ENCODE peak calls at places on chromosomes 2 and 18, in nine cellular contexts. B is body of pancreas; Z is heart right ventricle; N is tibial artery; R is aorta; C is H1; X is naive thymus-derived CD4-positive, alpha-beta T cell; E is hepatocyte; H is IMR-90. S is an unnamed sample.

GRCh38 chr2:177161741-177162440 is 50.7 kb upstream of the HNRNPA3 start:
- DNase-seq in B (peak; percentile 40), Z (no peak), N (no peak), R (no peak), C (no peak), X (peak; percentile 28), E (peak; percentile 57), H (peak; percentile 41), S (no peak)

GRCh38 chr2:120958623-120959366 is 223.1 kb downstream of the GLI2 start:
- DNase-seq in B (no peak), Z (no peak), N (no peak), R (no peak), C (peak; percentile 17), X (no peak), E (peak; percentile 34), H (no peak), S (no peak)

GRCh38 chr2:168670478-168670877 is 132.0 kb upstream of the NOSTRIN start:
- DNase-seq in B (no peak), Z (no peak), N (no peak), R (no peak), C (no peak), X (no peak), E (no peak), H (no peak), S (no peak)

GRCh38 chr2:43021791-43022500 is 204.5 kb downstream of the ZFP36L2 start:
- DNase-seq in B (peak; percentile 72), Z (no peak), N (no peak), R (no peak), C (peak; percentile 58), X (no peak), E (peak; percentile 69), H (no peak), S (no peak)

GRCh38 chr2:219354582-219354981 is 22.0 kb upstream of the RESP18 start:
- DNase-seq in B (no peak), Z (no peak), N (no peak), R (no peak), C (no peak), X (no peak), E (no peak), H (no peak), S (no peak)

GRCh38 chr2:241514986-241515737 is 6.8 kb upstream of the STK25 start:
- DNase-seq in B (no peak), Z (no peak), N (no peak), R (no peak), C (no peak), X (no peak), E (no peak), H (no peak), S (no peak)

GRCh38 chr2:172307800-172308199 is 119.6 kb upstream of the ITGA6 start:
- DNase-seq in B (peak; percentile 41), Z (peak; percentile 56), N (no peak), R (peak; percentile 54), C (no peak), X (no peak), E (no peak), H (no peak), S (no peak)

GRCh38 chr2:177466337-177467195 is 74.0 kb downstream of the AGPS start:
- DNase-seq in B (no peak), Z (no peak), N (no peak), R (peak; percentile 72), C (no peak), X (no peak), E (no peak), H (peak; percentile 3), S (no peak)

GRCh38 chr2:24840164-24840869 is 47.1 kb downstream of the CENPO start:
- DNase-seq in B (no peak), Z (no peak), N (no peak), R (peak; percentile 52), C (no peak), X (no peak), E (no peak), H (no peak), S (no peak)

GRCh38 chr2:67130526-67131309 is 266.4 kb upstream of the ETAA1 start:
- DNase-seq in B (no peak), Z (no peak), N (no peak), R (no peak), C (no peak), X (no peak), E (no peak), H (peak; percentile 84), S (no peak)

GRCh38 chr2:67137699-67138098 is 259.4 kb upstream of the ETAA1 start:
- DNase-seq in B (no peak), Z (no peak), N (no peak), R (no peak), C (no peak), X (no peak), E (no peak), H (no peak), S (no peak)

DNA sequence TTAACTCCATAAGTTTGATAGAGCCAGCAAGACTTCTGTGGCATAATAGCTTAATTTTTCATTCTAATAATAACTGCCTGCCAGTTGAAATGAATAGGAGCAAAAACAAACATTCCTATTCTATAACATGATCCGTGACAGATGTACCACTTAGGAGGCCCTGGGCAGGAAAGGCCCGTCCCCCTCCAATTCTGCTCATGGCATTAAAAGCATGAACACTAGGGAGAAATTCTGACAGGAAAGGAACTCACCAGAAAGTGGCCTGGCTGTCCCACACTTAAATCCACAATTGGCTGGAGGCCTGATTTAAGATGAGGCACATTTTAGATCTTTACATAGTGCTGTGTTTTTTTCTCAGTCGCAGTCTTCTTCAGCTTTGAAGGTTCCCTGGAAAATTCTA is 261.9 kb upstream of the ETAA1 start:
- DNase-seq in B (no peak), Z (no peak), N (no peak), R (no peak), C (no peak), X (no peak), E (no peak), H (no peak), S (no peak)
- H3K27ac ChIP-seq in B (no peak overlapping the region), Z (no peak overlapping the region), N (no peak overlapping the region), R (no peak overlapping the region), C (no peak overlapping the region), X (no peak overlapping the region), E (no peak overlapping the region), H (no peak overlapping the region), S (no peak overlapping the region)

DNA sequence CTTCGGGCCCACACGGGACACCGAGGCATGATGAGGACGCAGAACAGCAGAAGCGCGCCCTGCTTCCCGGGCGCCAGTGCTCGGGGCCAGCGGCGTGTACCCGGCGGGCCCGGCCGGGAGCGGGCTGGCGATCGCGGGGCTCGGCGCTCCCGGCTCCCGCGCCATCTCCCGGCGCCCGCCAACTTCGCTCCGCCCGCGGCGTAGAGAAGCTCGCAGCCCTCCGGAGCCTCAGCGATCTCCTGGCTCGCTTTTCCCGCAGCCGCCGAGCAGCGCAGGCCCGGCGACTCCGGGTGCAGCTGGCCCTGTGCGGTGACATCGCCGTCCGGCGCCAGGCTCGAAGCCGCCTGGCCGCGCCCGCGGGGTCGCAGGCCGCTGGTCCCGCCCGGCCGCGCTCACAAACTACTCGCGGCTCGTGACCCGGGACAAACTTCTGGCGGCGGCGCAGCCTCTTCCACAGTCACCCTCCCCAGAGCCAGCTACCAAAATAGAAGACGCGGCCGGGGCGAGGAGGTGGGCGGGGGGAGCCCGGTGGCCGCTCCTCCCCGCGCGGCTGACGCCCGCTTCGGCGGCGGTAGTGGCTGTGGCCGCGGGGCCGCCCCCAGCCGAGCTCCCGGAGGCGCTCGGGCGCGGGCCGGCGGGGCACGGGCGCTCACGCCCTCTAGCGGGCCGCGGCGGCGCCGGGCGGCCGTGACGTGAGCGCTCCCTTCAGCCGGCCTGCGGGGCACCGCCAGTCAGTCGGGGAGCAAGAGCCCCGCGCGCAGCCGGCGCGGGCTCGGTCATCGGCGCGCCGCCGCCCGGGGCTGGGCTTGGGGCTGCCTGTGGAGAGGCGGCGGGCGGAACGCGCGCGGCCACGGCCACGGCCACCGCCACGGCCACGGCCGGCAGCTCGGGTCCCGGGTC is at the start of gene PTPRM:
- DNase-seq in B (peak; percentile 88), Z (peak; percentile 94), N (peak; percentile 97), R (peak; percentile 97), C (no peak), X (peak; percentile 45), E (peak; percentile 94), H (peak; percentile 78), S (peak; percentile 69)
- H3K27ac ChIP-seq in B (peak within 1 kb of the TSS; percentile 97), Z (peak within 1 kb of the TSS; percentile 99), N (peak within 1 kb of the TSS; percentile 99), R (peak within 1 kb of the TSS; percentile 99), C (no peak within 1 kb of the TSS), X (no peak within 1 kb of the TSS), E (peak within 1 kb of the TSS; percentile 97), H (peak within 1 kb of the TSS; percentile 88), S (peak within 1 kb of the TSS; percentile 46)

DNA sequence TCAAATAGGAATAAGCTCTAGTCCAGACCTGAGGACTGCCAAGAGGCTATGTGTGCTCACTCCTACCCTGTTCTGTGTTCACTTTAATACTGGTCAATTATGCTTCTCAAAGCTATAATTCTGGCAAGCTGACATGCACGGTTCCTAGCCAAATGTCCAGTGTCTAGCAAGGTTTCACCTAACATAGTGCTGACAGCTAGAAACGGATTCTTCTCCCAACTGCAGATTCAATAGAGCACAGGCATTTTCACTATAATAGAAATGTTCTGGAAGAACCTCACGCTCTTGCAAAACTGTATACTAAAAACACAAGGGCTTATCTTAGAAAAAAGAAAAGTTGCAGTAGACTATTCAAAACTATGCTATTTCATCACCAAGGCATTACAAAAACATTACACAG is 45.1 kb downstream of the HDAC4 start:
- DNase-seq in B (no peak), Z (no peak), N (no peak), R (no peak), C (no peak), X (no peak), E (no peak), H (peak; percentile 35), S (no peak)
- H3K27ac ChIP-seq in B (no peak overlapping the region), Z (no peak overlapping the region), N (no peak overlapping the region), R (no peak overlapping the region), C (no peak overlapping the region), X (no peak overlapping the region), E (peak overlapping the region; percentile 45), H (peak overlapping the region; percentile 82), S (no peak overlapping the region)

GRCh38 chr2:166357068-166357949 is 18.4 kb downstream of the SCN9A start:
- DNase-seq in B (no peak), Z (no peak), N (no peak), R (no peak), C (no peak), X (no peak), E (no peak), H (no peak), S (no peak)
- H3K27ac ChIP-seq in B (no peak overlapping the region), Z (no peak overlapping the region), N (no peak overlapping the region), R (no peak overlapping the region), C (no peak overlapping the region), X (no peak overlapping the region), E (no peak overlapping the region), H (no peak overlapping the region), S (no peak overlapping the region)

DNA sequence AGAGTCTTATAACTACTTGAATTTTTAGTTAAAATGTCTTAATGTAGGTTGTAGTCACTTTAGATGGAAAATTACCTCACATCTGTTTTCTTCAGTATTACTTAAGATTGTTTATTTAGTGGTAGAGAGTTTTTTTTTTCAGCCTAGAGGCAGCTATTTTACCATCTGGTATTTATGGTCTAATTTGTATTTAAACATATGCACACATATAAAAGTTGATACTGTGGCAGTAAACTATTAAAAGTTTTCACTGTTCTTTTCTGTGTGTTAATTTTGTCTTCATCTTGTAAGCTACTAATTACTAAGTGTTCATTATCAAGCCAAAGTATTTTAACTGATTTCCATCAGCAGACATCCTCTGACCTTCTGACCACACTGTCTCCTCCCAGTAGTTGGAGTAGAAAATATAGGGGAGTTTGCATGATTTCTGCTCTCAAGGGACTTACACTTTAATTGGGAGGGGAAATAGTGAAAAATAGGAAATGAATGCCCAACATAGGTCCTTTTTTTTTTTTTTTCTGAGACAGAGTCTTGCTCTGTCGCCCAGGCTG is 4.3 kb downstream of the PMAIP1 start:
- DNase-seq in B (no peak), Z (no peak), N (no peak), R (no peak), C (no peak), X (no peak), E (no peak), H (peak; percentile 48), S (no peak)
- H3K27ac ChIP-seq in B (no peak overlapping the region), Z (no peak overlapping the region), N (no peak overlapping the region), R (no peak overlapping the region), C (no peak overlapping the region), X (peak overlapping the region; percentile 45), E (no peak overlapping the region), H (no peak overlapping the region), S (peak overlapping the region; percentile 49)